ENCODE peak calls at places on chromosomes 13 and 19, in five cellular contexts. D is IMR-90, Z is H1, X is trophoblast cell, W is neuronal stem cell. C is an unnamed sample.

GRCh38 chr13:45055902-45056648 is 64.2 kb upstream of the GTF2F2 start:
- DNase-seq in D (peak), Z (no peak), X (no peak), W (no peak), C (no peak)

GRCh38 chr13:49303533-49304252 is 56.0 kb downstream of the CDADC1 start:
- DNase-seq in D (no peak), Z (no peak), X (no peak), W (no peak), C (no peak)

GRCh38 chr13:24272452-24273161 is 36.8 kb upstream of the C1QTNF9 start:
- DNase-seq in D (no peak), Z (no peak), X (no peak), W (no peak), C (no peak)

GRCh38 chr19:57068921-57069697 is 50.7 kb upstream of the USP29 start:
- DNase-seq in D (no peak), Z (peak), X (peak), W (peak), C (no peak)

GRCh38 chr13:39073983-39074382 is 35.7 kb downstream of the NHLRC3 start:
- DNase-seq in D (no peak), Z (no peak), X (no peak), W (no peak), C (no peak)

GRCh38 chr13:106001443-106001842 is 534.0 kb downstream of the EFNB2 start:
- DNase-seq in D (no peak), Z (no peak), X (no peak), W (no peak), C (no peak)

GRCh38 chr13:23724196-23724970 is 154.2 kb downstream of the TNFRSF19 start:
- DNase-seq in D (peak), Z (no peak), X (no peak), W (no peak), C (no peak)

GRCh38 chr13:35356572-35356971 is 119.9 kb downstream of the MAB21L1 start:
- DNase-seq in D (no peak), Z (no peak), X (no peak), W (no peak), C (no peak)

GRCh38 chr13:113001251-113002140 is 32.5 kb downstream of the MCF2L start:
- DNase-seq in D (peak), Z (no peak), X (peak), W (peak), C (peak)

GRCh38 chr19:39413903-39414608 is 1.6 kb downstream of the PLEKHG2 start:
- DNase-seq in D (peak), Z (peak), X (no peak), W (no peak), C (peak)

GRCh38 chr19:13117176-13117771 is 734 bp upstream of the TRMT1 start:
- DNase-seq in D (no peak), Z (no peak), X (no peak), W (no peak), C (no peak)

GRCh38 chr13:29457299-29457698 is 138.2 kb downstream of the SLC7A1 start:
- DNase-seq in D (peak), Z (no peak), X (no peak), W (no peak), C (peak)

GRCh38 chr19:2491130-2491801 is 15.3 kb downstream of the GADD45B start:
- DNase-seq in D (peak), Z (no peak), X (peak), W (no peak), C (peak)

GRCh38 chr13:102983496-102983895 is 82.7 kb downstream of the SLC10A2 start:
- DNase-seq in D (no peak), Z (no peak), X (peak), W (no peak), C (no peak)

GRCh38 chr13:78732445-78733017 is 73.6 kb upstream of the OBI1 start:
- DNase-seq in D (no peak), Z (no peak), X (no peak), W (no peak), C (no peak)

GRCh38 chr19:3762501-3763459 is at the start of gene MRPL54:
- DNase-seq in D (peak), Z (peak), X (peak), W (peak), C (peak)

GRCh38 chr19:4866595-4867424 is 657 bp downstream of the PLIN3 start:
- DNase-seq in D (peak), Z (peak), X (no peak), W (peak), C (peak)

GRCh38 chr19:48997972-48998371 is 4.3 kb downstream of the RUVBL2 start:
- DNase-seq in D (peak), Z (peak), X (peak), W (peak), C (peak)

GRCh38 chr13:98580420-98580819 is 3.5 kb upstream of the STK24 start:
- DNase-seq in D (no peak), Z (no peak), X (no peak), W (no peak), C (no peak)

GRCh38 chr19:50205681-50206138 is 2.3 kb downstream of the MYH14 start:
- DNase-seq in D (no peak), Z (peak), X (no peak), W (no peak), C (no peak)

GRCh38 chr19:3708207-3708931 is at the start of gene TJP3:
- DNase-seq in D (peak), Z (peak), X (no peak), W (no peak), C (no peak)

DNA sequence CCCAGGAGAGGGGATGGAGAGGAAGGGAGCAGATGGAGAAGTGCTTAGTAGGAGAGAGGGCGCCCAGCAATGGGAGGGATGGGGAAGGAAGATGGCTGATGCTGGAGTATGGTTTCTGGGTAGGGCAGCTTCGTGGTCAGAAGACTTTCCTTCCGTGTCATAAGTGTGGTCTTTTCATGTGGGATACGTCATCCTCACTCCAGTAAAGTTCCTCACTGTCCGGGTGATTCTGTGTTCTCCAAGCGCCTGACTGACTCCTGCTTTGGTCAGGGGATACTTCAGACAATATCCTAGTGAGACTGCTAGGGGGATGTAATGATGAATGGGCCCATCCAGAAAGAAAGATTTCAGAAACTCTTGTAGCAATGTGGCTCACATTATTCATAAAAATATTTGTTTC is 3.9 kb upstream of the OR10H3 start:
- DNase-seq in D (no peak), Z (no peak), X (no peak), W (no peak), C (no peak)
- H2AK5ac ChIP-seq in D (no peak), Z (no peak), X (no peak), W (no peak), C (no peak)

GRCh38 chr19:6423499-6424189 is 967 bp downstream of the KHSRP start:
- DNase-seq in D (peak), Z (peak), X (peak), W (no peak), C (peak)
- H4K8ac ChIP-seq in D (peak), Z (no peak), X (peak), W (no peak), C (no peak)

GRCh38 chr19:32870981-32871451 is 1.4 kb upstream of the SLC7A9 start:
- DNase-seq in D (no peak), Z (peak), X (peak), W (no peak), C (no peak)

GRCh38 chr19:32874605-32875004 is 5.0 kb upstream of the SLC7A9 start:
- DNase-seq in D (no peak), Z (peak), X (no peak), W (no peak), C (no peak)

GRCh38 chr19:32873560-32873959 is 4.0 kb upstream of the SLC7A9 start:
- DNase-seq in D (no peak), Z (peak), X (no peak), W (no peak), C (no peak)

GRCh38 chr19:32870154-32870573 is 597 bp upstream of the SLC7A9 start:
- DNase-seq in D (no peak), Z (peak), X (peak), W (no peak), C (no peak)

GRCh38 chr19:32872391-32872790 is 2.8 kb upstream of the SLC7A9 start:
- DNase-seq in D (no peak), Z (peak), X (no peak), W (no peak), C (no peak)
- H3K4me3 ChIP-seq in D (no peak), Z (no peak), X (no peak), W (no peak), C (no peak)

DNA sequence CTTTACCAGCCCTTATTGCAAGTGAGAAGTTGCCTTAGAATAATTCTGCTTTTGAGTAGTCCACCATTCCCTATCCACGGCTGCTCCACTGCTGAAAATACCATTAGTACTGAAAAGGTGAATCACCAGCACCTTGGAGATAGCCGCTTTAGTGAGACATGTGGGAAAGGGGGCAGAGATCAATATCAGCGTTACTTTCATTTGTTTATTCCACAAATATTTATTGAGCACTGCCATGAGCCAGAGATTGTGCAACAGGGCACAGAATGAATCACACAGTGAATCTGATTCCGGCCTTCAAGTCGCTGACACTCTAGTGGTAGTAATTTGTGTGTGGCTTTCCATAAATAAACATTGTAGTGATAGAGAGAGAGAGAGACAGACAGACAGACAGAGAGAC is 31.5 kb upstream of the MYO16 start:
- DNase-seq in D (no peak), Z (no peak), X (peak), W (no peak), C (peak)
- H2AK5ac ChIP-seq in D (no peak), Z (no peak), X (no peak), W (no peak), C (no peak)

DNA sequence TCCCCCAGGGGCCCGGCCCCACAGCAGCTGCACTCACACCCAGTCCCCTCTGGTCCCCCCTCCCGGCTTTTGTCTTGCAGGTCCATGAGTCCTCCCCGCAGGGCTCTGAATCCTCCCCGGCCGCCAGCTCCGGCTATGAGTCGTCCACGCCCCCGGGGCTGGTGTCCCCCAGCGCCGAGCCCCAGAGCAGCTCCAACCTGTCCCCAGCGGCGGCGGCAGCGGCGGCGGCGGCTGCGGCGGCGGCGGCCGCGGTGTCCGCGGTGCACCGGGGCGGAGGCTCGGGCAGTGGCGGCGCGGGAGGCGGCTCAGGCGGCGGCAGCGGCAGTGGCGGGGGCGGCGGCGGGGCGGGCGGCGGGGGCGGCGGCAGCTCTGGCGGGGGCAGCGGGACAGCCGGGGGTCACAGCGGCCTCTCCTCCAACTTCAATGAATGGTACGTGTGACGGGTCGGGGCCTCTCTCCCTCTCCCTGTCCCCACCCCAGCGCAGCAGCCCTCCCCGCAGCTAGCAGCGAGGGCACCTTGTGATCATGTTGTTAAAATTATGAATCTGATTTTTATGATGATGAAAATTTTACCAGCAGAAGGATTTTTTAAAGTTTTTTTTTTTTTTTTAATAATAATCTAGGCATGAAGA is 3.8 kb downstream of the ZIC2 start:
- DNase-seq in D (no peak), Z (no peak), X (no peak), W (no peak), C (no peak)
- H4K8ac ChIP-seq in D (no peak), Z (no peak), X (no peak), W (no peak), C (no peak)

DNA sequence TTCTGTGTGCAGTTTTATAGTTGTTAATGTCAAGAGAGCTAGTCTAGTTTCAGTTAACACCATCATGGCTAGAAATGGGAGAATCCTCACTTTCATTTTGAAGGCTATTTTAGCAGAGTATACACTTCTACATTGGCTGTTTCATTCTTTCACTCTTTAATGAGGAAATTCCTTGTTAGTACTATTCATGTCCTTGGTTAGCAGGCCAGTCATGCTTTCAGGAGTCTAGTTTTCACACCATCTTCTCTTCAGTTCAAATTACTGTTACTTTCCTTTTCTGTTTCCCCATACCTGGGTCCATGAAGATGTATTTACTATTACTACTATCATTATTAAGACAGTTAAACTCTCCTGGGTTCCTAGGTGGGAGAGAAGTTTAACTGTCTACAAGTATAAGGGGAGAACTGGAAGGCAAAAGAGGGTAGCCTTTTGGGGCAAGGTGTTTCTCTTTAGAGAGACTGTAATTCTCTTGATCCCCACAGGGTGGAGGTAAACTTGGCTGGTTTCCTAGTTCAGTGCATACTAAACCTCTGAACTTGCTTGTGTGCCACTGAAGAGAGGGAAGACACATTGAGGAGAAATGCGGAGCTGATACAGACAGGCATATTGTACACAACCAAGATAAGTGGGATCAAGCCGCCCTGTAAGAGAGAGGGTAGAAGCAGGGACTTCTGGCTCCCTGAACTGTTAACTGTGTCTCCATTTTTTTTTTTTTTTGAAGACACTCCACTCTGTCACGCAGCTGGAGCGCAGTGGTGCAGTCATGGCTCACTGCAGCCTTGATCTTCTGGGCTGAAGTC is 41.3 kb upstream of the IGFL4 start:
- DNase-seq in D (peak), Z (no peak), X (peak), W (peak), C (peak)
- H3K4me3 ChIP-seq in D (no peak), Z (no peak), X (no peak), W (no peak), C (no peak)

C was measured in mesenchymal stem cell.